ENCODE peak calls at places on chromosomes 16 and 17, in six cellular contexts. P is body of pancreas, C is heart left ventricle, A is IMR-90, X is left lung, M is esophagus muscularis mucosa. N is an unnamed sample.

GRCh38 chr17:77318021-77318420 is 177.3 kb downstream of the SEC14L1 start:
- DNase-seq in M (no peak), A (no peak), P (no peak), X (no peak), C (no peak), N (no peak)

GRCh38 chr16:56226187-56226586 is 34.9 kb downstream of the GNAO1 start:
- DNase-seq in X (no peak), P (no peak), A (no peak), M (no peak), C (no peak), N (no peak)

GRCh38 chr17:67992541-67993152 is 3.6 kb downstream of the C17orf58 start:
- DNase-seq in X (no peak), M (no peak), C (no peak), A (no peak), P (no peak), N (no peak)

GRCh38 chr17:15944720-15945492 is at the start of gene ADORA2B:
- DNase-seq in X (peak; percentile 94), C (peak; percentile 67), P (peak; percentile 61), M (no peak), A (peak; percentile 71), N (no peak)

GRCh38 chr16:86604436-86605220 is 26.3 kb downstream of the FOXL1 start:
- DNase-seq in C (no peak), A (no peak), X (no peak), P (no peak), M (no peak), N (peak; percentile 28)

GRCh38 chr16:2181952-2182351 is 14.5 kb downstream of the CASKIN1 start:
- DNase-seq in P (no peak), A (no peak), X (no peak), M (no peak), C (no peak), N (no peak)

GRCh38 chr17:81844887-81845286 is 10.0 kb upstream of the PPP1R27 start:
- DNase-seq in A (no peak), C (no peak), P (no peak), X (no peak), M (no peak), N (no peak)

GRCh38 chr17:71501716-71502115 is 619.1 kb upstream of the SOX9 start:
- DNase-seq in M (no peak), C (no peak), A (no peak), X (no peak), P (no peak), N (no peak)

GRCh38 chr16:3924763-3925162 is 44.2 kb upstream of the CREBBP start:
- DNase-seq in M (no peak), A (no peak), C (no peak), X (no peak), P (no peak), N (no peak)

GRCh38 chr16:89619880-89620279 is 6.4 kb downstream of the DPEP1 start:
- DNase-seq in M (no peak), A (no peak), X (no peak), P (no peak), C (no peak), N (no peak)
- H3K27ac ChIP-seq in M (no peak overlapping the region), A (no peak overlapping the region), X (no peak overlapping the region), P (no peak overlapping the region), C (no peak overlapping the region), N (no peak overlapping the region)

DNA sequence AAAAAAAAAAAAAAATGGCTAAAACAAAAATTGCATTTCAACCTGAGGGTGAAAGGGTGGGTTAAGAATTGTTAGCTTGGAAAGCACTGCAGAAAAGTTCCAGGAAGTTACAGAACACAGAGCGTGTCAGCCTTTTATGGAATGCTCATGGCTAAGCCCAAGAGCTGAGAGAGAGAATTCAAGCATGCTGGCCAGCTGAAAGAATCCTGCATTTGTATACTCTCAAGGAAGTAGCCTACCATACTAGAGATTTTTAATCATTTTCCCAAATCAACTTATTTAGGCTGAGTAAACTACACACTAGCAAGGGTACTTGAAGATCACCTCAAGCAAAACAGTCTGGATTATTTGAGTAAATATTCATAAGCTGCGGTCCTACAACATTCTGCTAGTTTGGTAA is 153.9 kb downstream of the KCNJ2 start:
- DNase-seq in C (no peak), A (no peak), X (no peak), M (no peak), P (no peak), N (no peak)
- H3K9me3 ChIP-seq in C (no peaks in the 10 kb centered on the region), A (no peaks in the 10 kb centered on the region), X (no peaks in the 10 kb centered on the region), M (no peaks in the 10 kb centered on the region), P (no peaks in the 10 kb centered on the region), N (no peaks in the 10 kb centered on the region)

DNA sequence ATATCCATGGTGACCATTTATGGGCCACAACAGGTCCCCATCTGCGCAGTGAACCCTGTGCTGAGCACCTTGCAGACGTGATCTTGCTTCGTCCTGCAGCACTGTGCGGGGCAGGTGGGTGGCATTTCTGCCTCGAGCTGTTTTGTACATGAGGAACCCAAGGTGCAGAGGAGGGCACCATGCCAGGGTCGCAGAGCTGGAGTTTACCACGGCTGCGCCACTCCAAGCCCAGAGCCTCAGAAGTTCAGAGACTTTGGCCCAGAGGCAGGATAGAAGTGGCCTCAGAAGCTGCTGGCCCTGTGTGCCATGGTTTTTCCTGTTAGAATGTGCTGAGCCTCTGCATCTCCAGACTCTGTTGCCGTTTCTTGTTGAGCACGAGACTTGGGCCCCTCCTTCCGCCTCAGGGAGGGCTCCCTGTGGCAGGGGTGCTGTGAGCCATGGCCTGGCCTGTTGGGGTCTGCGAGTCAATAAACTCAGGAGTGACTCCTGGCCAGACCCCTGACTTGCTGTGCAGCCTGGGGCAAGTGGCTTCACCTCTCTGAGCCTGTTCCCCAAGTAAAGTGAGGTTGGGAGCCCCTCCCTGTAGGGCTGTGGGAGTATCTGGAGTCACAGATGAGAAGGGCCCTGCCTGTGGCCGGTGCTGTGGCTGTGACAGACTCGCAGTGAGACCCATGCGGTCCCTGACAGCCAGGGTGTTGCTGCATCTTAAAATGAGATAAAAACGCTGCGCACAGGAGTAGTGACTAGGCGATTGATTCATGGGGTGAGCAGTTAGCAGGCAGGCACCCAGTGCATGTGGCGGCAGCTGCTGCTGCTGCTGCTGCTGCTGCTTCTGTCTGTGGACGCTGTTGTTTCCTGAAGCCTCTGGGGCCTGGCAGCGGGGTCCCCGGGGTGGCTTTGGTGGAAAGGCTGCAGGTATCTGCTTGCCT is 11.8 kb downstream of the MAP2K3 start:
- DNase-seq in X (peak; percentile 71), P (peak; percentile 64), C (no peak), A (peak; percentile 40), M (no peak), N (no peak)
- H3K27ac ChIP-seq in X (no peak overlapping the region), P (no peak overlapping the region), C (peak overlapping the region; percentile 70), A (no peak overlapping the region), M (no peak overlapping the region), N (no peak overlapping the region)

GRCh38 chr16:79347176-79347715 is 253.3 kb downstream of the MAF start:
- DNase-seq in C (no peak), X (no peak), M (no peak), P (no peak), A (no peak), N (no peak)
- H3K9me3 ChIP-seq in C (no peaks in the 10 kb centered on the region), X (no peaks in the 10 kb centered on the region), M (no peaks in the 10 kb centered on the region), P (no peaks in the 10 kb centered on the region), A (peaks cover 27% of the 10 kb centered on the region), N (no peaks in the 10 kb centered on the region)

DNA sequence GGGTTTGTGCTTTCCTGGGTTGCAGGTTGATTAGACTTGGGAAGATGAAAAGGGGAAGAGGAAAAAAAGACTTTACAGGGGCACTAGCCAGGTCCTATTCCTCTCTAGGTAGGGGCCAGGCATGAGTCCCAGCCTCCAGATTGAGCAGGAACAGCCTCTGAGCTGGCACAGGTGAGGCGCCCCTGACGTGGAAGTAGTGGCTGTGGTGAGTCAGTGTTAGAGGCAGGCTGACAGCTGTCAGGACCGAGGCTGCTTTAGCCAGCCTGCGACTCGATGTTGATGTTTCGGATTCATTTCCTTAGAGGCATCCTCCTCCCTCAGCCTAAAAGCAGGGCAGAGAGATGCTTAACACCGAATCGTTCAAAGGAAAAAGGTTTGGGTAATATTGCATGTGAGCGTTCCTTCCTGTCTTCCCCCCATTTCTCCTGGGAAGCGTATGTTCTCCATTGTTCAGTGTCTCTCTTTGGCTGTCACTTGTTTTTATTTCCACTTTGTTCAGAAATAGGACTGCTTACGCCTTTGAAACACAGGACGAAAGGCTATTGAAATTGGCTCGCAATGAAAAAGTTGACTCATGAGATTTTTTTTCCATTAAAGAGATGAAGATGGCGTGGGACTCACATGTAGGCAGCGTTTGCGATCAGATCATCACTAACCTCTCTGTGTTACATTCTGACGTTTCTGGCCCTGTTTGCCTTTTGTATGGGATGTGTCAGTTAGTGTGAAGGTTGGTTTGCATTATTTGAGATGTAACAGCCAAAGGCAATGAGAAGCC is 1.2 kb downstream of the KIAA0513 start:
- DNase-seq in P (peak; percentile 91), A (peak; percentile 47), M (no peak), C (peak; percentile 30), X (no peak), N (peak; percentile 79)
- H3K27ac ChIP-seq in P (peak overlapping the region; percentile 93), A (no peak overlapping the region), M (peak overlapping the region; percentile 91), C (peak overlapping the region; percentile 86), X (peak overlapping the region; percentile 93), N (peak overlapping the region; percentile 76)

GRCh38 chr17:27079660-27080059 is 214.3 kb upstream of the WSB1 start:
- DNase-seq in A (no peak), M (no peak), P (no peak), C (no peak), X (no peak), N (no peak)

GRCh38 chr17:27081002-27081638 is 212.8 kb upstream of the WSB1 start:
- DNase-seq in M (no peak), A (no peak), P (no peak), X (no peak), C (no peak), N (no peak)

GRCh38 chr17:27082023-27082774 is 211.7 kb upstream of the WSB1 start:
- DNase-seq in P (no peak), A (no peak), X (no peak), C (no peak), M (no peak), N (no peak)

GRCh38 chr17:27076814-27077213 is 217.1 kb upstream of the WSB1 start:
- DNase-seq in P (no peak), A (no peak), X (no peak), M (no peak), C (no peak), N (no peak)

GRCh38 chr17:27078296-27078695 is 215.6 kb upstream of the WSB1 start:
- DNase-seq in A (no peak), C (no peak), M (no peak), X (no peak), P (no peak), N (no peak)
- H3K9me3 ChIP-seq in A (peaks cover 7% of the 10 kb centered on the region), C (no peaks in the 10 kb centered on the region), M (no peaks in the 10 kb centered on the region), X (no peaks in the 10 kb centered on the region), P (no peaks in the 10 kb centered on the region), N (no peaks in the 10 kb centered on the region)

N was measured in effector memory CD4-positive, alpha-beta T cell.